ENCODE peak calls at places on chromosomes 2 and 18, in six cellular contexts. One of them, this sample, is unnamed.

GRCh38 chr2:46010925-46011490 is 286.2 kb upstream of the EPAS1 start:
- DNase-seq in activated naive CD4-positive, alpha-beta T cell treated with anti-CD3 and anti-CD28 coated beads, Interleukin-2, amount 10 ng/mL, durations not matched to agents 7 days and 5 days: no peak
- DNase-seq in nucleus accumbens: no peak
- DNase-seq in NCI-H2029: peak
- DNase-seq in KG1: peak
- DNase-seq in GM12865: peak
- DNase-seq in this sample: no peak

GRCh38 chr2:63849381-63850203 is 7.9 kb downstream of the UGP2 start:
- DNase-seq in NCI-H2029: no peak
- DNase-seq in GM12865: no peak
- DNase-seq in nucleus accumbens: no peak
- DNase-seq in activated naive CD4-positive, alpha-beta T cell treated with anti-CD3 and anti-CD28 coated beads, Interleukin-2, amount 10 ng/mL, durations not matched to agents 7 days and 5 days: no peak
- DNase-seq in KG1: no peak
- DNase-seq in this sample: no peak

GRCh38 chr2:225487901-225488416 is 88.4 kb downstream of the NYAP2 start:
- DNase-seq in GM12865: no peak
- DNase-seq in KG1: no peak
- DNase-seq in nucleus accumbens: no peak
- DNase-seq in activated naive CD4-positive, alpha-beta T cell treated with anti-CD3 and anti-CD28 coated beads, Interleukin-2, amount 10 ng/mL, durations not matched to agents 7 days and 5 days: no peak
- DNase-seq in NCI-H2029: no peak
- DNase-seq in this sample: no peak

GRCh38 chr2:13581471-13581870 is 864.7 kb downstream of the TRIB2 start:
- DNase-seq in activated naive CD4-positive, alpha-beta T cell treated with anti-CD3 and anti-CD28 coated beads, Interleukin-2, amount 10 ng/mL, durations not matched to agents 7 days and 5 days: no peak
- DNase-seq in GM12865: no peak
- DNase-seq in NCI-H2029: no peak
- DNase-seq in nucleus accumbens: no peak
- DNase-seq in KG1: no peak
- DNase-seq in this sample: no peak

GRCh38 chr2:238143239-238143951 is 4.9 kb downstream of the KLHL30 start:
- DNase-seq in GM12865: no peak
- DNase-seq in activated naive CD4-positive, alpha-beta T cell treated with anti-CD3 and anti-CD28 coated beads, Interleukin-2, amount 10 ng/mL, durations not matched to agents 7 days and 5 days: no peak
- DNase-seq in NCI-H2029: no peak
- DNase-seq in KG1: no peak
- DNase-seq in nucleus accumbens: no peak
- DNase-seq in this sample: no peak

GRCh38 chr18:63378919-63379638 is 12.1 kb upstream of the KDSR start:
- DNase-seq in activated naive CD4-positive, alpha-beta T cell treated with anti-CD3 and anti-CD28 coated beads, Interleukin-2, amount 10 ng/mL, durations not matched to agents 7 days and 5 days: no peak
- DNase-seq in GM12865: peak
- DNase-seq in nucleus accumbens: no peak
- DNase-seq in NCI-H2029: no peak
- DNase-seq in KG1: no peak
- DNase-seq in this sample: no peak

GRCh38 chr2:158687315-158687714 is 107.8 kb upstream of the DAPL1 start:
- DNase-seq in GM12865: no peak
- DNase-seq in KG1: no peak
- DNase-seq in nucleus accumbens: no peak
- DNase-seq in NCI-H2029: no peak
- DNase-seq in activated naive CD4-positive, alpha-beta T cell treated with anti-CD3 and anti-CD28 coated beads, Interleukin-2, amount 10 ng/mL, durations not matched to agents 7 days and 5 days: no peak
- DNase-seq in this sample: no peak

GRCh38 chr2:183250061-183250460 is 125.8 kb downstream of the NUP35 start:
- DNase-seq in KG1: no peak
- DNase-seq in GM12865: no peak
- DNase-seq in nucleus accumbens: no peak
- DNase-seq in activated naive CD4-positive, alpha-beta T cell treated with anti-CD3 and anti-CD28 coated beads, Interleukin-2, amount 10 ng/mL, durations not matched to agents 7 days and 5 days: no peak
- DNase-seq in NCI-H2029: no peak
- DNase-seq in this sample: no peak

GRCh38 chr2:99066602-99067001 is 74.9 kb upstream of the C2orf15 start:
- DNase-seq in GM12865: peak
- DNase-seq in activated naive CD4-positive, alpha-beta T cell treated with anti-CD3 and anti-CD28 coated beads, Interleukin-2, amount 10 ng/mL, durations not matched to agents 7 days and 5 days: peak
- DNase-seq in nucleus accumbens: no peak
- DNase-seq in KG1: no peak
- DNase-seq in NCI-H2029: peak
- DNase-seq in this sample: peak

GRCh38 chr2:233643128-233643527 is 6.9 kb downstream of the UGT1A10 start:
- DNase-seq in NCI-H2029: no peak
- DNase-seq in activated naive CD4-positive, alpha-beta T cell treated with anti-CD3 and anti-CD28 coated beads, Interleukin-2, amount 10 ng/mL, durations not matched to agents 7 days and 5 days: no peak
- DNase-seq in GM12865: peak
- DNase-seq in nucleus accumbens: no peak
- DNase-seq in KG1: no peak
- DNase-seq in this sample: no peak

GRCh38 chr2:25309402-25309801 is 32.3 kb downstream of the DNMT3A start:
- DNase-seq in NCI-H2029: no peak
- DNase-seq in activated naive CD4-positive, alpha-beta T cell treated with anti-CD3 and anti-CD28 coated beads, Interleukin-2, amount 10 ng/mL, durations not matched to agents 7 days and 5 days: peak
- DNase-seq in KG1: peak
- DNase-seq in nucleus accumbens: peak
- DNase-seq in GM12865: peak
- DNase-seq in this sample: peak

GRCh38 chr2:69582582-69583176 is 60.9 kb downstream of the AAK1 start:
- DNase-seq in KG1: peak
- DNase-seq in nucleus accumbens: no peak
- DNase-seq in GM12865: peak
- DNase-seq in activated naive CD4-positive, alpha-beta T cell treated with anti-CD3 and anti-CD28 coated beads, Interleukin-2, amount 10 ng/mL, durations not matched to agents 7 days and 5 days: no peak
- DNase-seq in NCI-H2029: no peak
- DNase-seq in this sample: no peak

GRCh38 chr2:219223831-219224610 is 5.3 kb upstream of the ABCB6 start:
- DNase-seq in nucleus accumbens: no peak
- DNase-seq in KG1: no peak
- DNase-seq in GM12865: no peak
- DNase-seq in NCI-H2029: no peak
- DNase-seq in activated naive CD4-positive, alpha-beta T cell treated with anti-CD3 and anti-CD28 coated beads, Interleukin-2, amount 10 ng/mL, durations not matched to agents 7 days and 5 days: no peak
- DNase-seq in this sample: no peak

GRCh38 chr2:63614448-63614968 is 25.7 kb downstream of the MDH1 start:
- DNase-seq in nucleus accumbens: no peak
- DNase-seq in GM12865: no peak
- DNase-seq in NCI-H2029: no peak
- DNase-seq in activated naive CD4-positive, alpha-beta T cell treated with anti-CD3 and anti-CD28 coated beads, Interleukin-2, amount 10 ng/mL, durations not matched to agents 7 days and 5 days: no peak
- DNase-seq in KG1: no peak
- DNase-seq in this sample: no peak

GRCh38 chr2:36549063-36549662 is 48.8 kb downstream of the FEZ2 start:
- DNase-seq in GM12865: no peak
- DNase-seq in KG1: no peak
- DNase-seq in NCI-H2029: no peak
- DNase-seq in activated naive CD4-positive, alpha-beta T cell treated with anti-CD3 and anti-CD28 coated beads, Interleukin-2, amount 10 ng/mL, durations not matched to agents 7 days and 5 days: peak
- DNase-seq in nucleus accumbens: no peak
- DNase-seq in this sample: no peak

GRCh38 chr18:22169889-22170420 is 566 bp downstream of the GATA6 start:
- DNase-seq in NCI-H2029: no peak
- DNase-seq in GM12865: peak
- DNase-seq in KG1: peak
- DNase-seq in activated naive CD4-positive, alpha-beta T cell treated with anti-CD3 and anti-CD28 coated beads, Interleukin-2, amount 10 ng/mL, durations not matched to agents 7 days and 5 days: peak
- DNase-seq in nucleus accumbens: no peak
- DNase-seq in this sample: no peak

This sample was measured in NCI-H774.